ENCODE peak calls at places on chromosomes 2 and 18, in six cellular contexts. G, U, S, Z, C and H are unnamed samples.

GRCh38 chr18:62521082-62521481 is 1.7 kb upstream of the ZCCHC2 start:
- DNase-seq in U (no peak), G (no peak), S (no peak), Z (no peak), C (no peak), H (no peak)

GRCh38 chr2:84919885-84920580 is 14.6 kb downstream of the TMSB10 start:
- DNase-seq in U (peak), C (peak), Z (no peak), G (no peak), S (peak), H (no peak)

GRCh38 chr2:239716536-239717318 is 308.4 kb downstream of the NDUFA10 start:
- DNase-seq in C (no peak), S (no peak), U (no peak), Z (no peak), G (peak), H (no peak)

GRCh38 chr2:140454717-140455116 is 1674.5 kb upstream of the NXPH2 start:
- DNase-seq in G (no peak), C (no peak), S (peak), Z (no peak), U (peak), H (no peak)

GRCh38 chr2:68937346-68938055 is 15.2 kb downstream of the GKN2 start:
- DNase-seq in G (no peak), S (no peak), Z (no peak), C (no peak), U (no peak), H (no peak)

GRCh38 chr2:27792759-27793158 is 21.2 kb downstream of the MRPL33 start:
- DNase-seq in G (no peak), U (peak), C (no peak), Z (no peak), S (peak), H (no peak)

GRCh38 chr18:78734614-78734945 is 245.0 kb upstream of the SALL3 start:
- DNase-seq in S (no peak), G (no peak), U (no peak), C (no peak), Z (no peak), H (no peak)

GRCh38 chr2:24404582-24404981 is 44.2 kb upstream of the ITSN2 start:
- DNase-seq in G (no peak), C (no peak), U (peak), Z (no peak), S (no peak), H (no peak)

GRCh38 chr2:118442949-118443348 is 354.7 kb downstream of the INSIG2 start:
- DNase-seq in C (no peak), U (no peak), S (no peak), G (no peak), Z (no peak), H (no peak)

GRCh38 chr2:116719841-116720240 is 1094.7 kb upstream of the DDX18 start:
- DNase-seq in U (no peak), Z (no peak), S (peak), C (no peak), G (no peak), H (no peak)

GRCh38 chr2:26887142-26887541 is 39.2 kb downstream of the DPYSL5 start:
- DNase-seq in S (no peak), G (no peak), C (no peak), U (no peak), Z (peak), H (no peak)

GRCh38 chr2:120262150-120262549 is 9.5 kb downstream of the RALB start:
- DNase-seq in U (no peak), S (no peak), Z (no peak), G (no peak), C (no peak), H (no peak)

GRCh38 chr2:108355907-108356734 is 21.6 kb upstream of the SULT1C4 start:
- DNase-seq in S (no peak), Z (no peak), C (no peak), U (no peak), G (no peak), H (no peak)

GRCh38 chr18:47987456-47987735 is 56.9 kb upstream of the SMAD2 start:
- DNase-seq in Z (no peak), S (no peak), G (no peak), U (no peak), C (no peak), H (no peak)

GRCh38 chr2:15623481-15623796 is 31.8 kb downstream of the DDX1 start:
- DNase-seq in Z (no peak), U (no peak), S (no peak), C (no peak), G (no peak), H (no peak)

GRCh38 chr2:54332386-54332785 is 76.4 kb upstream of the TSPYL6 start:
- DNase-seq in G (no peak), C (no peak), U (peak), Z (no peak), S (no peak), H (no peak)

GRCh38 chr2:205685314-205686230 is 3.3 kb downstream of the NRP2 start:
- DNase-seq in G (peak), C (peak), S (peak), U (peak), Z (peak), H (no peak)

GRCh38 chr2:167381349-167381748 is 493.1 kb downstream of the XIRP2 start:
- DNase-seq in C (no peak), U (no peak), Z (no peak), G (no peak), S (no peak), H (no peak)

GRCh38 chr2:240632291-240632670 is 7.0 kb downstream of the GPR35 start:
- DNase-seq in C (no peak), G (peak), Z (no peak), U (no peak), S (no peak), H (no peak)

GRCh38 chr18:11115268-11115667 is 34.1 kb downstream of the PIEZO2 start:
- DNase-seq in G (no peak), U (peak), C (no peak), Z (no peak), S (peak), H (no peak)

GRCh38 chr2:176157499-176158305 is 595 bp downstream of the HOXD3 start:
- DNase-seq in G (peak), C (no peak), U (no peak), S (no peak), Z (peak), H (no peak)

GRCh38 chr2:28251337-28251736 is 141.3 kb upstream of the FOSL2 start:
- DNase-seq in C (no peak), S (no peak), Z (no peak), G (no peak), U (no peak), H (no peak)

GRCh38 chr2:197092431-197092830 is 165.9 kb upstream of the PGAP1 start:
- DNase-seq in C (no peak), Z (no peak), G (no peak), S (peak), U (peak), H (no peak)

GRCh38 chr18:71036783-71037182 is 747.9 kb downstream of the SOCS6 start:
- DNase-seq in S (no peak), C (peak), U (peak), Z (no peak), G (no peak), H (no peak)

GRCh38 chr18:48059363-48060109 is 129.1 kb upstream of the SMAD2 start:
- DNase-seq in G (peak), U (no peak), C (no peak), S (no peak), Z (no peak), H (no peak)

GRCh38 chr2:170254293-170254732 is 76.4 kb downstream of the MYO3B start:
- DNase-seq in G (no peak), U (no peak), S (no peak), C (no peak), Z (no peak), H (no peak)

GRCh38 chr2:170252414-170252813 is 74.5 kb downstream of the MYO3B start:
- DNase-seq in G (no peak), C (no peak), S (no peak), Z (no peak), U (no peak), H (no peak)

GRCh38 chr2:170255971-170256370 is 78.0 kb downstream of the MYO3B start:
- DNase-seq in C (no peak), G (no peak), S (peak), U (peak), Z (no peak), H (no peak)

GRCh38 chr2:170253721-170254230 is 75.8 kb downstream of the MYO3B start:
- DNase-seq in S (no peak), G (no peak), Z (no peak), C (no peak), U (no peak), H (no peak)

GRCh38 chr2:170255137-170255536 is 77.2 kb downstream of the MYO3B start:
- DNase-seq in G (no peak), S (no peak), Z (no peak), C (no peak), U (no peak), H (no peak)
- H2AK5ac ChIP-seq in G (no peak), S (no peak), Z (no peak), C (no peak), U (no peak), H (no peak)

DNA sequence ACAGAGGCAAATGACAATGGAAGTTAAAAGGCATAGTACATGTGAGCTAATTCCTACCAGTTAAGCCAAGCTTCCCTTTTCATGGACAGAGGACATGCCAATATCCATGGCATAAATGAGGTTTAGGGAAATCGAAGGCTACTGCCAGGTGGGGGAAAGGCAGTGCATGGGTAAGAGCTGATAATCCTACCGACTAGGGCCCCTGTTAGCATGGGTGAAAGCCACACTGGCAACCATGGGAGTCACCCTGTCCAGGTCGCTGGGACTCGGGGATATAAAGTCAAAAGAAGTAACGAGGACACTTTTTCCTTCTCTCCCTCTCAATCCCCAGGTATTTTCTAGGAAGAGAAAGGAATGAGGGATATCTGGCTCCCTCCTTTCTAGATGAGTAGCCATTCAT is 83.7 kb upstream of the CDH19 start:
- DNase-seq in Z (no peak), U (no peak), C (no peak), S (no peak), G (no peak), H (no peak)
- H4K91ac ChIP-seq in Z (no peak), U (no peak), C (no peak), S (no peak), G (no peak), H (no peak)

GRCh38 chr2:61177727-61178549 is 15.9 kb downstream of the C2orf74 start:
- DNase-seq in S (no peak), U (peak), C (no peak), Z (peak), G (peak), H (no peak)
- H2AK5ac ChIP-seq in S (peak), U (peak), C (peak), Z (no peak), G (no peak), H (peak)

DNA sequence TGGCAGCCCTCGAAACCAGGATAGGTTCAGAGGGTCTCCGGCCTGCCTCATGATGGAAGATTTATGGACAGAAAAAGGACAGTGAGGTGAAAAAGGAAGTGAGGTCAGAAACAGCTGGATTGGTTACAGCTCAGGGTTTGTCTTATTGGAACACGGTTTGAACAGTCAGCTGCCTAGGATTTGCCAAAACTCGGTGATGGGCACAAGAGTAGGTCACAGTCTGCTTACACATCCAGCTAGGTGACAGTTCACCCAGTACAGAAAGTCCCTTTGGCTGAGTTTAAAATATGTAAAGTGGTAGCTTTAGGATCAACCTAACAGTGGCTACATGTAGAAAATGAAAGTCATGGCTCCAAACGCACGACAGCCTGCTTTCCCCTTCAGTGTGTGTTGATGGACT is 165.1 kb downstream of the DCDC2C start:
- DNase-seq in C (no peak), U (no peak), G (no peak), Z (no peak), S (no peak), H (no peak)
- H4K91ac ChIP-seq in C (no peak), U (no peak), G (no peak), Z (no peak), S (no peak), H (no peak)

GRCh38 chr2:14422426-14422825 is 210.1 kb upstream of the LRATD1 start:
- DNase-seq in U (no peak), Z (no peak), S (no peak), C (peak), G (no peak), H (no peak)
- H2AK5ac ChIP-seq in U (no peak), Z (no peak), S (no peak), C (no peak), G (no peak), H (no peak)

GRCh38 chr2:195151711-195152110 is 505.3 kb upstream of the SLC39A10 start:
- DNase-seq in U (no peak), Z (no peak), C (no peak), G (no peak), S (no peak), H (no peak)
- H4K91ac ChIP-seq in U (no peak), Z (no peak), C (no peak), G (no peak), S (no peak), H (no peak)